ENCODE peak calls at places on chromosomes 6 and 20, in ten cellular contexts. N is cardiac muscle cell, D is GM13976, Y is AG10803, H is H9, T is stomach, G is mucosa of descending colon, F is neural crest cell, K is adrenal gland, E is glutamatergic neuron. B is an unnamed sample.

GRCh38 chr6:87682310-87682709 is 19.7 kb downstream of the AKIRIN2 start:
- DNase-seq in N (no peak), D (no peak), Y (peak), H (no peak), T (no peak), G (no peak), F (no peak), K (no peak), E (no peak), B (no peak)

GRCh38 chr20:36349384-36350170 is 43.4 kb downstream of the DLGAP4 start:
- DNase-seq in N (no peak), D (no peak), Y (no peak), H (no peak), T (no peak), G (no peak), F (no peak), K (no peak), E (no peak), B (no peak)

GRCh38 chr6:30500421-30501069 is 11.2 kb downstream of the HLA-E start:
- DNase-seq in N (peak), D (peak), Y (peak), H (no peak), T (no peak), G (no peak), F (no peak), K (no peak), E (no peak), B (no peak)

GRCh38 chr6:14711056-14711703 is 534.7 kb upstream of the JARID2 start:
- DNase-seq in N (peak), D (peak), Y (peak), H (peak), T (peak), G (no peak), F (no peak), K (peak), E (no peak), B (no peak)

GRCh38 chr20:16369441-16369840 is 203.8 kb downstream of the KIF16B start:
- DNase-seq in N (no peak), D (no peak), Y (no peak), H (no peak), T (no peak), G (no peak), F (no peak), K (no peak), E (no peak), B (no peak)

GRCh38 chr20:17504898-17505663 is 26.1 kb downstream of the BFSP1 start:
- DNase-seq in N (peak), D (peak), Y (peak), H (peak), T (peak), G (peak), F (peak), K (peak), E (peak), B (peak)

GRCh38 chr6:54935739-54936138 is 89.2 kb downstream of the FAM83B start:
- DNase-seq in N (peak), D (no peak), Y (peak), H (no peak), T (no peak), G (no peak), F (no peak), K (no peak), E (no peak), B (no peak)

GRCh38 chr20:18020931-18021330 is 36.8 kb downstream of the OVOL2 start:
- DNase-seq in N (no peak), D (no peak), Y (no peak), H (no peak), T (no peak), G (no peak), F (no peak), K (no peak), E (no peak), B (no peak)

GRCh38 chr20:61516398-61517208 is 264.5 kb downstream of the CDH4 start:
- DNase-seq in N (no peak), D (no peak), Y (peak), H (no peak), T (no peak), G (no peak), F (no peak), K (no peak), E (no peak), B (no peak)

GRCh38 chr6:165847407-165848098 is 184.5 kb upstream of the PDE10A start:
- DNase-seq in N (peak), D (no peak), Y (no peak), H (no peak), T (peak), G (no peak), F (no peak), K (peak), E (no peak), B (no peak)

GRCh38 chr6:103522045-103522444 is 1337.7 kb downstream of the HACE1 start:
- DNase-seq in N (no peak), D (no peak), Y (no peak), H (peak), T (no peak), G (no peak), F (no peak), K (no peak), E (no peak), B (no peak)

GRCh38 chr6:32685603-32686002 is 19.1 kb upstream of the HLA-DQB1 start:
- DNase-seq in N (peak), D (peak), Y (peak), H (no peak), T (no peak), G (no peak), F (no peak), K (peak), E (no peak), B (no peak)

DNA sequence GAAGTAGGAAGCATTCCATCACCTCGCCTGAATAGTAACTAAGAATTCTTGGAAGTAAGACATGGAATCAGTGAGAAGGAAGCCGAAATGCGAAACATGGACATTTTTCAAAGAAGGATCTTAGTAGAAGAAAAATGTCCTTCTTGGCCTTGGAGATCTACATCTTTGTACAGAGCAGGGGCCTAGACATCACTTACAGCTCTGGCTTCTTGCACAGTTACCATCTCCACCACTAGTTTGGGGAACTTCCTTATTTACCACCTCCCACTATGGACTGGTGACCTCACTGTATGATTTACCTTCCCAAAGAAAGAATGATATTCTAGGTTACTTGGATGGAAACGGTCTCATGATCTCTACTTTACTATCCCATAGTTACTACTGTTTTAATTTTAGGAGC is 15.7 kb downstream of the CASS4 start:
- DNase-seq in N (no peak), D (no peak), Y (no peak), H (no peak), T (no peak), G (no peak), F (no peak), K (no peak), E (no peak), B (no peak)
- TF ChIP-seq CTCF in N (no peak), D (no peak), Y (no peak), H (no peak), T (no peak), G (no peak), F (no peak), K (no peak), E (no peak), B (no peak)

GRCh38 chr6:38185752-38186151 is 366.2 kb downstream of the ZFAND3 start:
- DNase-seq in N (no peak), D (no peak), Y (no peak), H (no peak), T (no peak), G (no peak), F (no peak), K (no peak), E (no peak), B (no peak)

GRCh38 chr6:38187688-38188590 is 368.4 kb downstream of the ZFAND3 start:
- DNase-seq in N (no peak), D (no peak), Y (no peak), H (peak), T (no peak), G (no peak), F (no peak), K (no peak), E (no peak), B (no peak)

GRCh38 chr6:38191418-38191817 is 371.9 kb downstream of the ZFAND3 start:
- DNase-seq in N (no peak), D (no peak), Y (no peak), H (no peak), T (no peak), G (no peak), F (no peak), K (no peak), E (no peak), B (no peak)

GRCh38 chr6:38187285-38187684 is 367.8 kb downstream of the ZFAND3 start:
- DNase-seq in N (no peak), D (no peak), Y (no peak), H (peak), T (no peak), G (no peak), F (no peak), K (no peak), E (no peak), B (no peak)

DNA sequence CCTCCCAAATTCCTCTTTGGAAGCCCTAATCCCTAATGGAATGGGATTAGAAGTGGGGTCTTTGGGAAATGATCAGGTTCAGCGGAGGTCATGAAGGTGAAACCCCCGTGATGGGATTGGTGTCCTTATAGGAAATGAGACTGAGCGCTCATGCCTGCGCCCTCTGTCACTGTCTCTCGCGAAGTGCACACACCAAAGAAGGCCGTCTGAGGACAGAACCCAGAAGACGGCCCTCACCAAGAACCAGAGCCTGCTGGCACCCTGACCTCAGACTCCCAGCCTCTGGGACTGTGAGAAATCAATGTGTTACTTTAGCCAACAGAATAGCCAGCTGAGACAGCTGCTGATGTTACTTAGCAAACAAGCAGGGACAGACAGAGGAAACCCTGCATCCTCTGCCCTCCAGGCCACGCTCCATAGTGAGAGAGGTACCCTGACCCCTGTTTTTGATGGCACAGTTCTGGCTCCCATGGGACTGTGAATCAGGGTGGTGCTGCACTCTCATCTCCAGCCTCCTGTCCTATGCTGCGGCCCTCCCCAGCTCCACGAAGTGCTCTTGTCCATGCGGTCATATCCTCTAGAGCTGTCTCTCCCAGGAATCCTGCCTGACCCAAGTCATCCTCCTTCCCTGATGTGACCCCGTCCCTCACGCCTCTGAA is 369.3 kb downstream of the ZFAND3 start:
- DNase-seq in N (no peak), D (no peak), Y (no peak), H (no peak), T (no peak), G (no peak), F (no peak), K (no peak), E (no peak), B (no peak)
- TF ChIP-seq CTCF in N (no peak), D (no peak), Y (no peak), H (no peak), T (no peak), G (no peak), F (no peak), K (no peak), E (no peak), B (no peak)

DNA sequence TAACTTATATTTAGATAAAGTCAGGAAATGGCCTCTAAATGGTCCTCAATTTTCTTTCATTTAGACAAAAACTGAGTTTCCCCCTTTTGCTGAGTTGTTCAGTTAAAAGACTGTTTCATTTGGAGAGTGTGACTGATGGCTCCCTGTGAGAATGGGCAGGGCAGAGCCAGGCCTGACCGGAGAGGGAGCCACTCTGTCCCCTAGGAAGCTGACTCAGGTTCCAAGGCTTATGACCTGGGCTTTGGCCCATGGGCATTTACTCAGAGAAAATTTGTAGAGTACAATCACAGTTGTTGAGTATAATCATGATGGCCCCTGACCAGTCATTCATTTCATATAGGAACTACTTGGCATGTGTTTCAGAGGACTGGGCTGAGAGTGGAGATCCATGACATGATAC is 37.0 kb upstream of the AIG1 start:
- DNase-seq in N (no peak), D (no peak), Y (no peak), H (no peak), T (no peak), G (no peak), F (no peak), K (no peak), E (no peak), B (no peak)
- TF ChIP-seq CTCF in N (no peak), D (no peak), Y (no peak), H (no peak), T (no peak), G (no peak), F (no peak), K (no peak), E (no peak), B (no peak)

DNA sequence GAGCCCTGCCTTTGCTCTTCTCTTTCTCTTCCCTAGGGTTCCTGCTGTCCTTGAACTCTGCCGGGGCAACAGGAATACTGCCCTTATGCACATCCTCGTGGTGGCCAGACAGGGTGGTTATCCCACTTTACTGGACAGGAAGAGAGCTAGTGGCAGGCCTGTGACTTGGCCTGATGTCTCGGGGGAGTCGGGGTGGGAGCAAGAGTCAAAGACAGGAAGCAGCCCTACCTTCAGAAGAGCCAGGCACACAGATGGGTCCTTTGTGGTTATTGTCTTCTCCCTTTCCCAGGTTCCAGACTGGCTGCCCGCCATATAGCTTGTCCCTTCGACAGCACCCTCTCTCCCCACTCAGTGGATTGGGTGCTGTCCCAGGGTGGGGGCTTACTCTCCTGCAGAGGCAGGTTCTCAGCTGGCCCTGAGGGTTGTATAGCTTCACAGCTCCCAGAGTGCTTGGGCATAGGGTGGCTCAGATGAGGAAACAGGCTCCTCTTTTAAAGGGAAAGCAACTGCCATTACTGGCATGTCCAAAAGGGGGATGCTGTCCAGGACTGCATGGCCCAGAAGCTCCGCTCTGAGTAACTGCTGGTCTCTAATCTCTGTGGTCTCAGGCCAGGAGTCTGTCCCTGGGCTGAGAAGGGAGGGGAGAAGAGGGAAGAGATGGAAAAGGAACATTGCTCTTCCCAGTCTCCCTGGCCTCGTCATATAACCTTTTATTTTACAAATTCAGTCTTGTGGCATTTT is 17.3 kb downstream of the PLCG1 start:
- DNase-seq in N (peak), D (no peak), Y (no peak), H (no peak), T (no peak), G (no peak), F (no peak), K (no peak), E (no peak), B (no peak)
- TF ChIP-seq CTCF in N (peak), D (no peak), Y (no peak), H (no peak), T (no peak), G (no peak), F (no peak), K (peak), E (no peak), B (no peak)

GRCh38 chr6:132734694-132735236 is 20.9 kb upstream of the VNN1 start:
- DNase-seq in N (peak), D (no peak), Y (peak), H (no peak), T (no peak), G (no peak), F (no peak), K (no peak), E (no peak), B (no peak)
- TF ChIP-seq CTCF in N (peak), D (no peak), Y (peak), H (peak), T (no peak), G (no peak), F (no peak), K (no peak), E (no peak), B (peak)

DNA sequence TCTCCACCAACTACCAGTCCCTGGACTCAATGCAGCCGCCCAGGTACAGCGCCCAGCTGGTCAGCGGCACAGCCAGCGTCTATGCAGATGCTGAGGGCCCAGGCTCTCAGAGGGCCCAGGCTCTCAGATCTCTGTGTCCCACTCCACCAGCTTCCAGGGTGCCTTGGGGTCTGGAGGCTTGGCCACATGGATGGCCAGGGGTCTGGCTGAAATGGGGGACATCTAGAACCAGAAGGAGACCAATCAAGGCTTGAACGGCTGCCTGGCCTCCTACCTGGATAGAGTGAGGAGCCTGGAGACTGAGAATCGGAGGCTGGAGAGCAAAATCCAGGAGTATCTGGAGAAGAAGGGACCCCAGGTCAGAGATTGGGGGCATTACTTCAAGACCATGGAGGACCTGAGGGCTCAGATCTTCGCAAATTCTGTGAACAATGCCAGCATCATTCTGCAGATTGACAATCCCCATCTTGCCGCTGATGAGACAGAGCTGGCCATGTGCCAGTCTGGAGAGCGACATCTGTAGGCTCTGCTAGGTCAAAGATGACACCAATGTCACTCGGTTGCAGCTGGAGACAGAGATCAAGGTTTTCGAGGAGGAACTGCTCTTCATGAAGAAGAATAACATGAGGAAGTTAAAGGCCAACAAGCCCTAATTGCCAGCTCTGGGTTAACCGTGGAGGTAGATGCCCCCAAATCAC is 44.1 kb upstream of the GRM4 start:
- DNase-seq in N (no peak), D (peak), Y (no peak), H (no peak), T (no peak), G (no peak), F (no peak), K (peak), E (no peak), B (no peak)
- TF ChIP-seq CTCF in N (no peak), D (no peak), Y (no peak), H (no peak), T (no peak), G (no peak), F (no peak), K (no peak), E (no peak), B (no peak)

GRCh38 chr20:33282991-33283555 is at the start of gene BPIFB1:
- DNase-seq in N (no peak), D (peak), Y (no peak), H (peak), T (peak), G (no peak), F (no peak), K (no peak), E (no peak), B (no peak)
- TF ChIP-seq CTCF in N (no peak), D (no peak), Y (no peak), H (no peak), T (no peak), G (no peak), F (no peak), K (no peak), E (no peak), B (no peak)

GRCh38 chr20:1281279-1282057 is 15.4 kb downstream of the SNPH start:
- DNase-seq in N (no peak), D (no peak), Y (no peak), H (peak), T (peak), G (no peak), F (no peak), K (no peak), E (no peak), B (no peak)
- TF ChIP-seq CTCF in N (no peak), D (no peak), Y (no peak), H (no peak), T (no peak), G (no peak), F (no peak), K (no peak), E (no peak), B (no peak)

GRCh38 chr6:125953502-125953875 is 3.1 kb upstream of the HINT3 start:
- DNase-seq in N (no peak), D (no peak), Y (no peak), H (peak), T (peak), G (peak), F (no peak), K (no peak), E (peak), B (peak)
- TF ChIP-seq CTCF in N (no peak), D (no peak), Y (no peak), H (peak), T (no peak), G (no peak), F (no peak), K (no peak), E (no peak), B (peak)

B was measured in Caco-2.